ENCODE peak calls at places on chromosomes 7 and 10, in four cellular contexts. K, X, G and Y are unnamed samples.

GRCh38 chr10:69168493-69168892 is 11.5 kb upstream of the SUPV3L1 start:
- DNase-seq in K (no peak), G (no peak), X (no peak), Y (no peak)

GRCh38 chr7:91247497-91247896 is 16.7 kb upstream of the FZD1 start:
- DNase-seq in X (no peak), G (no peak), K (no peak), Y (no peak)

GRCh38 chr10:104580774-104581675 is 60.1 kb upstream of the SORCS3 start:
- DNase-seq in G (peak; percentile 25), K (peak; percentile 80), X (peak; percentile 51), Y (peak; percentile 74)

GRCh38 chr10:102985811-102986210 is 67.7 kb downstream of the CNNM2 start:
- DNase-seq in X (no peak), G (no peak), K (no peak), Y (no peak)

GRCh38 chr7:134262322-134262721 is 54.4 kb downstream of the SLC35B4 start:
- DNase-seq in K (no peak), G (no peak), X (no peak), Y (no peak)

GRCh38 chr10:76393875-76394706 is 962.7 kb downstream of the LRMDA start:
- DNase-seq in X (peak; percentile 38), K (no peak), G (no peak), Y (no peak)

GRCh38 chr7:99392659-99393362 is 15.6 kb downstream of the PDAP1 start:
- DNase-seq in G (no peak), K (peak; percentile 89), X (no peak), Y (peak; percentile 55)

GRCh38 chr7:41879113-41879385 is 176.2 kb upstream of the INHBA start:
- DNase-seq in X (peak; percentile 61), G (no peak), K (no peak), Y (no peak)

GRCh38 chr7:44637788-44638594 is 31.6 kb downstream of the OGDH start:
- DNase-seq in X (peak; percentile 89), K (peak; percentile 85), G (peak; percentile 7), Y (no peak)

GRCh38 chr7:126635545-126635944 is 617.2 kb downstream of the GRM8 start:
- DNase-seq in K (no peak), X (no peak), G (no peak), Y (no peak)

GRCh38 chr10:7606977-7607404 is 59.8 kb downstream of the ITIH5 start:
- DNase-seq in X (no peak), K (no peak), G (no peak), Y (no peak)

GRCh38 chr10:132544744-132545658 is 7.4 kb downstream of the INPP5A start:
- DNase-seq in X (no peak), G (peak; percentile 8), K (no peak), Y (no peak)

GRCh38 chr7:7138897-7139296 is 43.4 kb upstream of the C1GALT1 start:
- DNase-seq in K (no peak), G (no peak), X (no peak), Y (no peak)

GRCh38 chr7:71497233-71497946 is 365.4 kb downstream of the GALNT17 start:
- DNase-seq in G (no peak), K (no peak), X (no peak), Y (no peak)

GRCh38 chr10:33217854-33218253 is 116.6 kb downstream of the NRP1 start:
- DNase-seq in K (no peak), X (no peak), G (no peak), Y (no peak)

GRCh38 chr7:124155400-124156022 is 122.6 kb upstream of the TMEM229A start:
- DNase-seq in G (peak; percentile 6), K (no peak), X (peak; percentile 44), Y (no peak)

GRCh38 chr10:7937315-7937945 is 117.1 kb upstream of the GATA3 start:
- DNase-seq in X (peak; percentile 17), G (no peak), K (no peak), Y (no peak)

GRCh38 chr10:29374162-29374561 is 85.3 kb downstream of the LYZL1 start:
- DNase-seq in X (no peak), G (no peak), K (no peak), Y (no peak)

GRCh38 chr7:82109288-82109687 is 334.3 kb downstream of the CACNA2D1 start:
- DNase-seq in X (peak; percentile 58), G (no peak), K (no peak), Y (no peak)

GRCh38 chr7:131521651-131522163 is 34.7 kb downstream of the PODXL start:
- DNase-seq in X (no peak), G (no peak), K (no peak), Y (no peak)

GRCh38 chr10:121332829-121333765 is 265.1 kb downstream of the FGFR2 start:
- DNase-seq in X (no peak), K (no peak), G (no peak), Y (peak; percentile 33)

GRCh38 chr10:35409094-35409582 is 72.8 kb downstream of the CCNY start:
- DNase-seq in G (no peak), X (peak; percentile 90), K (no peak), Y (no peak)

GRCh38 chr7:157429001-157429679 is 92.3 kb downstream of the DNAJB6 start:
- DNase-seq in G (no peak), K (no peak), X (no peak), Y (no peak)

GRCh38 chr10:3666525-3667302 is 118.3 kb downstream of the KLF6 start:
- DNase-seq in X (no peak), K (peak; percentile 45), G (peak; percentile 62), Y (no peak)